ENCODE peak calls at places on chromosomes 13 and 19, in four cellular contexts. C, Y, K and D are unnamed samples.

GRCh38 chr13:46354143-46355087 is 32.6 kb downstream of the RUBCNL start:
- DNase-seq in C (peak; percentile 65), Y (no peak), K (no peak), D (no peak)

GRCh38 chr13:103517768-103518102 is 451.5 kb upstream of the SLC10A2 start:
- DNase-seq in C (no peak), Y (no peak), K (no peak), D (no peak)

GRCh38 chr19:32870981-32871451 is 1.4 kb upstream of the SLC7A9 start:
- DNase-seq in C (no peak), Y (no peak), K (no peak), D (no peak)

GRCh38 chr19:51166846-51167490 is 24.9 kb downstream of the SIGLEC7 start:
- DNase-seq in C (no peak), Y (no peak), K (no peak), D (no peak)

GRCh38 chr19:41308450-41309224 is 1.3 kb upstream of the CCDC97 start:
- DNase-seq in C (peak; percentile 69), Y (peak; percentile 85), K (peak; percentile 87), D (peak; percentile 93)

GRCh38 chr13:57877596-57877995 is 246.1 kb downstream of the PCDH17 start:
- DNase-seq in C (no peak), Y (no peak), K (no peak), D (no peak)

GRCh38 chr13:33016414-33017409 is at the start of gene KL:
- DNase-seq in C (no peak), Y (peak; percentile 79), K (peak; percentile 50), D (peak; percentile 67)

GRCh38 chr19:6480843-6481415 is 658 bp downstream of the DENND1C start:
- DNase-seq in C (no peak), Y (no peak), K (no peak), D (no peak)

GRCh38 chr19:37563518-37563917 is 31.1 kb downstream of the ZNF571 start:
- DNase-seq in C (no peak), Y (no peak), K (no peak), D (no peak)

GRCh38 chr13:52195052-52195837 is 35.8 kb upstream of the NEK3 start:
- DNase-seq in C (peak; percentile 26), Y (peak; percentile 68), K (peak; percentile 90), D (peak; percentile 89)

GRCh38 chr13:98706446-98707110 is 45.9 kb downstream of the SLC15A1 start:
- DNase-seq in C (no peak), Y (no peak), K (no peak), D (no peak)

GRCh38 chr19:29811125-29812079 is at the start of gene CCNE1:
- DNase-seq in C (peak; percentile 32), Y (peak; percentile 99), K (peak; percentile 94), D (peak; percentile 97)

GRCh38 chr19:33812388-33813330 is 16.0 kb downstream of the KCTD15 start:
- DNase-seq in C (no peak), Y (peak; percentile 87), K (no peak), D (no peak)

GRCh38 chr19:13007292-13008045 is 12.2 kb downstream of the NFIX start:
- DNase-seq in C (no peak), Y (peak; percentile 42), K (peak; percentile 69), D (peak; percentile 75)

GRCh38 chr19:46813570-46814358 is 25.4 kb upstream of the SLC1A5 start:
- DNase-seq in C (no peak), Y (no peak), K (peak; percentile 68), D (peak; percentile 75)

GRCh38 chr13:112012004-112012704 is 54.8 kb upstream of the SOX1 start:
- DNase-seq in C (no peak), Y (no peak), K (no peak), D (no peak)

GRCh38 chr13:73273737-73274136 is 214.9 kb downstream of the KLF5 start:
- DNase-seq in C (peak; percentile 78), Y (no peak), K (no peak), D (no peak)

GRCh38 chr19:2428027-2428690 is 773 bp upstream of the TIMM13 start:
- DNase-seq in C (no peak), Y (peak; percentile 48), K (no peak), D (peak; percentile 49)

GRCh38 chr13:32829676-32830091 is 186.5 kb upstream of the KL start:
- DNase-seq in C (no peak), Y (no peak), K (no peak), D (no peak)

GRCh38 chr13:35697281-35697680 is 220.8 kb upstream of the MAB21L1 start:
- DNase-seq in C (no peak), Y (no peak), K (no peak), D (no peak)

GRCh38 chr13:27476943-27477681 is 26.7 kb upstream of the MTIF3 start:
- DNase-seq in C (peak; percentile 6), Y (no peak), K (no peak), D (no peak)

GRCh38 chr19:4911786-4912672 is 2.7 kb downstream of the UHRF1 start:
- DNase-seq in C (peak; percentile 99), Y (peak; percentile 82), K (peak; percentile 64), D (peak; percentile 74)

GRCh38 chr13:77507931-77508776 is 27.4 kb upstream of the SCEL start:
- DNase-seq in C (no peak), Y (no peak), K (no peak), D (no peak)

GRCh38 chr19:53545271-53546065 is 7.5 kb downstream of the ZNF331 start:
- DNase-seq in C (no peak), Y (no peak), K (no peak), D (peak; percentile 17)

GRCh38 chr19:12676928-12677327 is 4.8 kb downstream of the DHPS start:
- DNase-seq in C (no peak), Y (no peak), K (no peak), D (no peak)

GRCh38 chr13:73938375-73939070 is 195.7 kb downstream of the KLF12 start:
- DNase-seq in C (peak; percentile 65), Y (no peak), K (no peak), D (no peak)

GRCh38 chr19:19434483-19435045 is 29.1 kb downstream of the GATAD2A start:
- DNase-seq in C (no peak), Y (no peak), K (peak; percentile 69), D (peak; percentile 66)

GRCh38 chr13:109818891-109819290 is 32.5 kb upstream of the IRS2 start:
- DNase-seq in C (no peak), Y (no peak), K (no peak), D (no peak)

GRCh38 chr19:10453852-10454251 is 33.5 kb downstream of the PDE4A start:
- DNase-seq in C (no peak), Y (no peak), K (no peak), D (no peak)

GRCh38 chr13:34657716-34658115 is 284.4 kb upstream of the NBEA start:
- DNase-seq in C (peak; percentile 4), Y (no peak), K (no peak), D (no peak)

GRCh38 chr13:76023644-76024043 is 387.5 kb downstream of the LMO7 start:
- DNase-seq in C (no peak), Y (no peak), K (no peak), D (no peak)

GRCh38 chr19:289651-290538 is 1.3 kb downstream of the PLPP2 start:
- DNase-seq in C (no peak), Y (peak; percentile 27), K (no peak), D (no peak)

GRCh38 chr19:15292847-15293582 is 39.3 kb downstream of the BRD4 start:
- DNase-seq in C (no peak), Y (no peak), K (peak; percentile 39), D (no peak)
- TF ChIP-seq CTCF in C (no peak), Y (no peak), K (no peak), D (no peak)

DNA sequence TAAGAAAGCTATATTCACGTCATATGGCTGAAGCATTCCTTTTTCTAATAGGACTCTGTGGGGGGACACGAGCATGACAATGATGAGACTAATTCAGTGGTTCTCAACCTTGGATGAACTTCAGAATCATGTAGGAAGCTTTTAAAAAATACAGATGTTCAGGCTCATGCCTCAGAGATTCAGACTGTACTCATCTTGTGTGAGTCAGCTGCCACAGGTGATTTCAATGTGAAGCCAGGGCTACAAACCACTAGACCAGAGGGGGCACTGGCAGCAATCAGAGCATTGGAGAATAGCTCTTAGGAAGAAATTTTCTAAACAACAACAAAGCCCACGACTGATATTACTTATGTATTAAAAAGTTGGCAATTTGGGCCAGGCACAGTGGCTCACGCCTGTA is 91.7 kb downstream of the SERP2 start:
- DNase-seq in C (no peak), Y (no peak), K (no peak), D (no peak)
- TF ChIP-seq CTCF in C (no peak), Y (no peak), K (no peak), D (no peak)

DNA sequence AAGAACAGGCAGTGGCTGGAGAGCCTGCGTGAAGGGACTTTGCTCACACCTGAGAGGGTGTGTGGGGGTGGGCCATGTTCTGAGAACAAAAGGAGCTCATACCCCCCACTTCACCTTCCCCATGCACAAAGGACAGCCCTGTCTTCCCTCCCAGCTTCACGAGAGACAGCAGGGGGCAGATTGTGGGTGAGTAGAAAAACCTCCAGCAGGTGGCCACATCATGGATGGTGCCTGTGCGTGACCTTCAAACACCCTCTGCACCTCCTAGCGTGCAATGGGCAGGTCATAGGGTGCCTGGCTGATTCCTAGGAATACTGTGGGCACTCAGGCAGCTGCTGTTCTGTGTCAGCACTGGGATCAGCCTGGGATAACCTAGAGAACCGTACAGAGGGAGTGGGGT is 36.3 kb upstream of the PSG9 start:
- DNase-seq in C (no peak), Y (no peak), K (no peak), D (no peak)
- TF ChIP-seq CTCF in C (peak; percentile 4), Y (no peak), K (no peak), D (no peak)

DNA sequence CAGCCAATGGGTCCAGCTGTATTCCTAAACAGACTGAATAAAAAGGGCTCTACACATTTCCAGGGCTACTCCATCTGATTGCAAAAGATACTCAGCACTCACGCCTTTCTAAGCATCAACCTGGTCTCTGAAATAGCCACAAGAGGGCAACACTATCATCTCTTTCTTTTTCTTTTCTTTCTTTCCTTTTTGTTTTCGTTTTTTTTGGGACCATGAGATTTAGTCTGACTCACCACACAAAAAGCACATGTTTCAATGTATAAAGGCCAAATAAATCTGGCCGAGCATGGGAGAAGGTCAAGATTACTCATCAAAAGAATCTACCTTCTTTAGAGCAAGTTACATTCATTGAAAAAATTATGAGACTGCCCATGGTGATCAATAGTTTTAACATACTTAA is 805.6 kb upstream of the ARGLU1 start:
- DNase-seq in C (peak; percentile 65), Y (no peak), K (no peak), D (no peak)
- TF ChIP-seq CTCF in C (peak; percentile 72), Y (peak; percentile 86), K (peak; percentile 53), D (peak; percentile 19)

GRCh38 chr19:8005534-8006256 is at the start of gene ELAVL1:
- DNase-seq in C (peak; percentile 50), Y (peak; percentile 98), K (peak; percentile 92), D (peak; percentile 92)
- TF ChIP-seq CTCF in C (no peak), Y (no peak), K (no peak), D (no peak)

DNA sequence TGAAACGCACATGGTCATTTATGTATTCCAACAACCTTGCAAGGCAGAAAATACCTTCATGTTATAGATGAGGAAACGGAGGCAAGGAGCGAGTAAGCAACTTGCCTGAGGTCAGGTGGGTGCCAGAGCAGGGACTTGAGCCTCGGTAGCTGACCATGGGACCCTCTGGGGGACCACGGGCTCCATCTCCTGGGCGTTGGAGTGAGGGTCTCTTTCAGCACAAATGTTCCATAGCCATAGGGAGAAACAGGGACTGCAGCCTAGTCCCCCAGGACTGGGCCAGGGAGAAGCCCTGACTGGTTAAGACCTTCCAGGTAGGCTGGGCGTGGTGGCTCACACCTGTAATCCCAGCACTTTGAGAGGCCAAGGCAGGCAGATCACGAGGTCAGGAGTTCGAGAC is 38.4 kb upstream of the ADGRE5 start:
- DNase-seq in C (no peak), Y (no peak), K (no peak), D (no peak)
- TF ChIP-seq CTCF in C (no peak), Y (no peak), K (no peak), D (no peak)